ENCODE peak calls at places on chromosome 6, in four cellular contexts. N is uterus, Z is colonic mucosa, V is spleen. E is an unnamed sample.

GRCh38 chr6:38020593-38020992 is 201.1 kb downstream of the ZFAND3 start:
- DNase-seq in V (no peak), Z (no peak), N (no peak), E (no peak)

GRCh38 chr6:170010665-170011232 is 259.3 kb downstream of the ERMARD start:
- DNase-seq in Z (peak), V (no peak), N (peak), E (no peak)

GRCh38 chr6:72554203-72554564 is 67.7 kb upstream of the KCNQ5 start:
- DNase-seq in N (no peak), Z (no peak), V (no peak), E (no peak)

GRCh38 chr6:51660767-51661166 is 426.6 kb downstream of the PKHD1 start:
- DNase-seq in V (no peak), Z (no peak), N (no peak), E (no peak)

GRCh38 chr6:108544586-108544985 is 16.1 kb upstream of the FOXO3 start:
- DNase-seq in N (no peak), Z (no peak), V (no peak), E (no peak)

GRCh38 chr6:112014483-112014882 is 39.4 kb upstream of the CCN6 start:
- DNase-seq in V (no peak), Z (no peak), N (no peak), E (no peak)

GRCh38 chr6:53979468-53980067 is 131.7 kb upstream of the MLIP start:
- DNase-seq in V (no peak), Z (no peak), N (no peak), E (no peak)

GRCh38 chr6:109456710-109457595 is 1.4 kb upstream of the MICAL1 start:
- DNase-seq in N (peak), V (no peak), Z (peak), E (peak)

GRCh38 chr6:101114703-101115102 is 233.6 kb upstream of the ASCC3 start:
- DNase-seq in N (no peak), Z (peak), V (no peak), E (no peak)

GRCh38 chr6:38184780-38185080 is 365.2 kb downstream of the ZFAND3 start:
- DNase-seq in Z (no peak), V (peak), N (no peak), E (no peak)

GRCh38 chr6:116475151-116475550 is 14.0 kb downstream of the CALHM6 start:
- DNase-seq in N (no peak), Z (no peak), V (no peak), E (no peak)

GRCh38 chr6:50884364-50884763 is 65.7 kb downstream of the TFAP2B start:
- DNase-seq in V (no peak), Z (no peak), N (no peak), E (no peak)

GRCh38 chr6:20202070-20202658 is 10.1 kb downstream of the MBOAT1 start:
- DNase-seq in V (no peak), N (no peak), Z (no peak), E (no peak)

GRCh38 chr6:24431045-24431451 is 28.3 kb downstream of the MRS2 start:
- DNase-seq in V (no peak), Z (peak), N (no peak), E (no peak)

GRCh38 chr6:43897571-43898302 is 127.7 kb downstream of the VEGFA start:
- DNase-seq in V (no peak), Z (no peak), N (no peak), E (no peak)

GRCh38 chr6:26578279-26578678 is 18.5 kb upstream of the ABT1 start:
- DNase-seq in N (no peak), Z (no peak), V (no peak), E (no peak)

GRCh38 chr6:73565767-73566485 is 45.1 kb upstream of the EEF1A1 start:
- DNase-seq in V (no peak), Z (no peak), N (no peak), E (no peak)

GRCh38 chr6:124495316-124496176 is 466.7 kb upstream of the RNF217 start:
- DNase-seq in Z (no peak), N (no peak), V (no peak), E (no peak)

DNA sequence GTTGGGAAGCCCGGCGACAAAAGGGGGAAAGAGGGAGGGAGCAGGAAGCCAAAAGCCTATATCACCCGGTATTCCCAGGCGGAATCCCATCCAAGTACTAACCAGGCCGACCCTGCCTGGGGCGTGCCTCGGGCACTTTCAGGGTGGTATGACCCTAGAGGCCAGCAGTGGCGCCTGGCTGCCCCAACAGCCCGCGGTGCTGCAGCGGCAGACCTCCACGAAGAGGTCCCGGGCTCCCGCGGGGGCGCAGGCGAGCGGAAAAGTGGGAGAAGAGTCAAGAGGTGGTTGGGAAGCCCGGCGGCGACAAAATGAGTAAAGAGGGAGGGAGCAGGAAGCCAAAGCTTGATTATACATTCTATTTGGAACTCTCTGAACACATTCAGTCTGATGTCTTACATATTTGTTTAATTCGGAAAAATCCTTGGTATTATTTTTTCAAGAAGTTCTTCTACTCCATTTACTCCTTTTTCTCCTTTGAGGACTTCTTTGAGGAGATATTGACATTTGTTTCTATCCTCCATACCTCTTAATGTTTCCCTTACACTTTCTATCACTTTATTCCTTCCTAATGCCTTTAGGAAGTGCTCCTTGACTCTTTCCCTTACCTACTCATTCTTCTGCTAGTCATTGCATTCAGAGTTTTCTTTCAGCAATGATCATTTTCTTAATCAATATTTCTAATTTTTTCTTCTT is 11.5 kb downstream of the TREML4 start:
- DNase-seq in N (no peak), V (no peak), Z (peak), E (no peak)
- H3K27ac ChIP-seq in N (no peak), V (no peak), Z (no peak), E (no peak)

DNA sequence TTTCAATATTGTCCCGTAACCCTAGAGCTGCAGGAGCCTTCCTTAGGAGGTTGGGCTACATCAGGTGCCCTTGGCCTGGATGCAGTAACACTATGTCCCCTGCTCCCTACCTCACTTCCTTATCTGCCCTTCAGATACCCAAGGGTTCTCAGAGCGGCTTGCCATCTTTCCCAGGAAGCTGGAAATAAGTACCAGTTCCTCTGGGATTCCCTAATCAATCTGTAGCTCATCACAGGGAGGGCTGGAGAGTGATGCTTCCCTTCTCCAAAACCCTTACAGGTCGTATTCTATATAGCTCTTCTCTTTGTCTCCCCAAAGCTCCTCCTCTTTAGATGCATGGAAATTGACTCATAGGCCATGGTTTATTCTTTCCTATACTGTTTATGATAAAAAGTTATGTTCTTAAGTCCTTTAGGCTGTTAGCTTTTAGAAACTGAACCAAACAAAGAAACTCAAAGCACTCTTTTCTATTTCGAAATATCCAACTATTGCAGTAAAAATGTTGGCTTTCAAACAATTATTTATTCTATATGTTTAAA is 4.2 kb downstream of the MYCT1 start:
- DNase-seq in V (no peak), Z (no peak), N (no peak), E (no peak)
- H3K27ac ChIP-seq in V (peak), Z (no peak), N (peak), E (peak)

GRCh38 chr6:158798311-158798710 is 20.9 kb downstream of the EZR start:
- DNase-seq in Z (no peak), N (no peak), V (peak), E (no peak)
- H3K27ac ChIP-seq in Z (no peak), N (no peak), V (no peak), E (peak)

DNA sequence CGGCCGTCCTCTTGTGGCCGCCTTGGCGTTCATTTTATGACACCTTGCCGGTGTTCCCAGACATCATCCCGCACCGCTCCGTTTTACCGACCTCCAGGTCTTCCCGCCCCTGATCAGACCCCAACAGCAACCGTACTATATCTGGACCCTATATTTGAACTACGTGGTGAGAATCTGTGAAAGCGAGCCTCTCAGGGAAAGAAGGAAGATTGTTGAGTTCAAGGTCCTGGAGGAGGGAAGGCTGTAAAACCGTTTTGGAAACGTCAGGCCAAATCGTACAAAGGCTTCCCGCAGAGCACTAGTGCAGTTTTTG is 1.4 kb upstream of the CNR1 start:
- DNase-seq in V (no peak), Z (no peak), N (no peak), E (no peak)
- H3K27ac ChIP-seq in V (no peak), Z (no peak), N (no peak), E (no peak)

GRCh38 chr6:158152659-158153058 is 15.4 kb downstream of the SERAC1 start:
- DNase-seq in N (no peak), Z (no peak), V (no peak), E (no peak)

GRCh38 chr6:158154816-158155215 is 13.2 kb downstream of the SERAC1 start:
- DNase-seq in Z (no peak), N (no peak), V (no peak), E (no peak)

GRCh38 chr6:158149641-158150040 is 18.4 kb downstream of the SERAC1 start:
- DNase-seq in V (no peak), Z (no peak), N (no peak), E (no peak)

GRCh38 chr6:158153576-158153975 is 14.5 kb downstream of the SERAC1 start:
- DNase-seq in N (no peak), Z (no peak), V (no peak), E (no peak)

GRCh38 chr6:158150701-158151100 is 17.4 kb downstream of the SERAC1 start:
- DNase-seq in V (no peak), Z (no peak), N (no peak), E (no peak)
- H3K27ac ChIP-seq in V (no peak), Z (no peak), N (no peak), E (no peak)

GRCh38 chr6:3847521-3847920 is 1.7 kb upstream of the FAM50B start:
- DNase-seq in V (no peak), Z (no peak), N (no peak), E (no peak)
- H3K27ac ChIP-seq in V (no peak), Z (no peak), N (no peak), E (no peak)

DNA sequence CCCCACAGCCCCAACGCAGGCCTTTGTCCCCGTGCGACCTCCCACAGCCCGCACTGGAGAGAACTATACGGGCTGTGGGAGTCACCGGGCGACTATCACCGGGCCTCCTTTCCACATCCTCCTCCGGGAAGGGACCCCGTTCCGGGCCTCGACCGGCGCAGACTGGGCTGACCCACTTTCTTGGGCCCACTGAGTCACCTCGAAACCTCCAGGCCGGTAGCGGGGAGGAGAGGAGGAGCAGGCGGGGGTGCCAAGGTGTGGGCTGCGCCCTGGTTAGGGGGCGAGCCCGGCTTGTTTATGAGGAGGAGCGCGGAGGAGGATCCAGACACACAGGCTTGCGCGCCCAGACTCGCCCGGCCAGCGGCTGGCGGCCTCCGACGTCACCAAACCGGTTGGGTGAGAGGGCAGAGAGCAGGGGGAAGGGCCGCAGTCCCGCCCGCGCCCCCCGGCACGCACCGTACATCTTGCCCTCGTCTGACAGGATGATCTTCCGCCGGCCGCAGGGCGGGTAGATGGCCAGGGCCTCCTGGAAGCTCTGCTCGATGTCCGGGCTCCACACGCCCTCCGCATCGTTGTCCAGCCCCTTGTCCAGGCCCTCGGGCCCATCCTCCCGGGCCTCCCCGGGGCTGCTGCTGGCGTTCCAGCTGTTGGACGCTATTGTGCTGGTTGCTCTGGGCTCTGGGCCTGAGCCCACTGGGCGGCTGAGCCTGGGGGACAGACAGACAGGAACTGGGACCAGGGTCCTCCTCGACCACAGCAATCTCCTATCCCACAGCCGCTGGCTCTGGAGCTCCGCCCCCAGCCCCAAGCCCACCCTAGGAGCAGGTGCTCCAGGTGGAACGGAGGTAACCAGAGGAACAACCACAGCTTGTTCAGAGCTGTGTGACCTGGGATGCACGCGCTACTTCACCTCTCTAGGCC is 10.6 kb downstream of the TEAD3 start:
- DNase-seq in V (no peak), Z (peak), N (peak), E (no peak)
- H3K27ac ChIP-seq in V (peak), Z (peak), N (peak), E (peak)

DNA sequence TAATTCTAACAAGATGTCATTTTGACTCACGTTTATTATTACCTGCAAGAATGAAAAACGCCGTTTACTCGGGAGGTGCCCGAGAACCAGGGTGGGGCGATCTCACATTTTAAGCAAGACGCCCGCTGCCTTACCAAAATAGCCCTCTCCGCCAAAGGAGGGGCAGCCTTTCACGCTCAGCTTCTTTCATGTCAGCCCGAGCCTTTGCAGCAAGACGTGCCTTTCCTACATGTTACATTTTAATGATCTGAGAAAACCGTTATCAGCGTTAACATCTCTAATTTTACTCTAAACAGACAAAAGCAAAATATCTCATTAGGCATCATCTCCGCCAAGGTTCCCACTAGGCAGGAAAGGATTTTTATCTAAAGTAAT is 2.0 kb downstream of the BACH2 start:
- DNase-seq in Z (no peak), N (no peak), V (peak), E (no peak)
- H3K27ac ChIP-seq in Z (no peak), N (peak), V (peak), E (no peak)

E was measured in right atrium auricular region.